ENCODE peak calls at places on chromosomes 13 and 19, in nine cellular contexts. A is WERI-Rb-1, G is right atrium auricular region, L is left lung, B is mucosa of descending colon, R is cardiac fibroblast, P is fibroblast of pulmonary artery, E is fibroblast of mammary gland, Q is progenitor cell of endocrine pancreas. U is an unnamed sample.

GRCh38 chr13:20230913-20231838 is 943 bp downstream of the GJB6 start:
- DNase-seq in A (no peak), L (no peak), E (no peak), Q (no peak), G (no peak), B (no peak), R (no peak), P (no peak), U (no peak)

GRCh38 chr13:113926301-113926761 is 47.5 kb downstream of the C13orf46 start:
- DNase-seq in G (no peak), L (no peak), P (peak; percentile 40), E (peak; percentile 95), B (no peak), A (peak; percentile 7), Q (no peak), R (peak; percentile 61), U (peak; percentile 7)

GRCh38 chr13:33548065-33548464 is 262.5 kb upstream of the STARD13 start:
- DNase-seq in R (no peak), L (no peak), B (no peak), Q (no peak), P (no peak), E (no peak), G (no peak), A (no peak), U (no peak)

GRCh38 chr13:52001120-52001731 is 10.0 kb downstream of the ATP7B start:
- DNase-seq in L (no peak), E (peak; percentile 59), Q (no peak), B (no peak), P (peak; percentile 66), R (peak; percentile 66), A (no peak), G (no peak), U (no peak)

GRCh38 chr19:30106417-30107095 is 164.5 kb downstream of the URI1 start:
- DNase-seq in R (no peak), A (no peak), Q (no peak), G (no peak), P (no peak), L (no peak), E (no peak), B (no peak), U (no peak)

GRCh38 chr19:13234518-13234917 is 84.3 kb downstream of the IER2 start:
- DNase-seq in P (no peak), B (peak; percentile 88), L (peak; percentile 60), E (peak; percentile 27), R (peak; percentile 46), G (no peak), A (peak; percentile 77), Q (no peak), U (no peak)

GRCh38 chr19:12825259-12826131 is 8.9 kb downstream of the RTBDN start:
- DNase-seq in Q (peak; percentile 56), E (no peak), G (no peak), B (no peak), R (peak; percentile 52), L (no peak), A (no peak), P (no peak), U (no peak)

GRCh38 chr13:108195146-108195545 is 20.2 kb downstream of the LIG4 start:
- DNase-seq in P (peak; percentile 24), L (no peak), E (peak; percentile 49), R (peak; percentile 72), A (no peak), G (no peak), Q (no peak), B (no peak), U (no peak)

GRCh38 chr13:96967248-96967745 is 27.0 kb downstream of the OXGR1 start:
- DNase-seq in G (no peak), R (peak; percentile 31), P (peak; percentile 6), A (no peak), B (no peak), E (no peak), Q (no peak), L (no peak), U (no peak)

GRCh38 chr19:41324921-41325639 is 15.1 kb downstream of the CCDC97 start:
- DNase-seq in R (peak; percentile 90), Q (no peak), L (peak; percentile 77), G (peak; percentile 82), B (no peak), A (peak; percentile 66), E (peak; percentile 95), P (peak; percentile 88), U (peak; percentile 49)

GRCh38 chr19:50479761-50480251 is 3.2 kb upstream of the GARIN5A start:
- DNase-seq in Q (no peak), L (no peak), G (no peak), B (no peak), P (no peak), E (no peak), A (no peak), R (no peak), U (no peak)

GRCh38 chr19:50477751-50478515 is 1.3 kb upstream of the GARIN5A start:
- DNase-seq in P (no peak), B (no peak), E (no peak), L (no peak), R (no peak), A (no peak), G (no peak), Q (no peak), U (no peak)

GRCh38 chr19:50480281-50481111 is 3.8 kb upstream of the GARIN5A start:
- DNase-seq in Q (no peak), A (no peak), E (no peak), L (no peak), R (no peak), P (no peak), B (no peak), G (no peak), U (no peak)

GRCh38 chr19:50476943-50477264 is 256 bp upstream of the GARIN5A start:
- DNase-seq in G (no peak), L (no peak), P (no peak), E (no peak), A (no peak), R (no peak), Q (no peak), B (no peak), U (no peak)

DNA sequence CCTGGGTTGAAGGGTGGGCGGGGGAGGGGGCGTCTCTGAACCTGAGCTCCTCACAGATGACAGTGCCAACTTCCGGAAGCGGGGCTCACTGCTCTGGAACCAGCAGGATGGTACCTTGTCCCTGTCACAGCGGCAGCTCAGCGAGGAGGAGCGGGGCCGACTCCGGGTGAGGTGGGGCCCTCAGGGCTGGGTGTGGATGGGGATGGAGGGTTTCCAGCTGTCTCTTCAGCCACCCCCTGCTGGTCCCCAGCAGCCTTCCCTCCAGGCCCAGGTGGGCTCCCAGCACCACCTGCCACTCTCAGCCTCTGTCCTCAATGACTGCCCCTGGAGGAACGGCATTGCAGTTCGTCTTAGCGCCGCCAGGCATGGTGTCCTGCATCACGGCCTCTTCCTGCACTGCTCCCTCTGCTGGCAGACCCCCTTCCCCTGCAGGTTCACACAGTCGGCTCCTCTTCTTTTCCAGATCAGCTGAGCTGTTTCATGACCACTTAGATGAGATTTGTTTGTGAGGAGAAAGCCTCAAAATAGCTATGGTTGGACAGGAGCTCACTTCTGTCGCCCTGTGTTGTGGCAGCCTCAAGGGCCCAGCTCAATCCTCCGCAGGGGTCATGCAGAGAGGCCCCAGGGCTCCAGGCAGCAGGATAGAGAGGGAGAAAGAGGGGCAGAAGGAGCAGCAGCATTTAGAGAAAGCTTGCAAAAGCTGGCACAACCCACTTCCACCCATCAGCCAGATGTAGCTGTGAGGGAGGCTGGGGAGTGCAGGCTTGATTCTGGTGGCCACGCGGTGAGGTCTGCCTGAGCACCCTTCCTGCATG is 2.5 kb upstream of the GARIN5A start:
- DNase-seq in G (no peak), R (peak; percentile 60), E (peak; percentile 54), A (peak; percentile 89), B (no peak), Q (no peak), L (no peak), P (peak; percentile 52), U (no peak)
- TF ChIP-seq CTCF in G (no peak), R (peak; percentile 83), E (peak; percentile 74), A (peak; percentile 99), B (no peak), Q (peak; percentile 61), L (no peak), P (peak; percentile 62), U (peak; percentile 9)

GRCh38 chr19:20558011-20558410 is 7.6 kb downstream of the ZNF737 start:
- DNase-seq in B (no peak), L (no peak), Q (no peak), E (no peak), P (no peak), A (peak; percentile 50), G (no peak), R (no peak), U (no peak)
- TF ChIP-seq CTCF in B (no peak), L (no peak), Q (no peak), E (no peak), P (no peak), A (peak; percentile 49), G (no peak), R (no peak), U (no peak)

GRCh38 chr13:44575741-44576395 is at the start of gene TSC22D1:
- DNase-seq in A (peak; percentile 22), G (no peak), Q (peak; percentile 23), E (peak; percentile 51), L (peak; percentile 57), B (peak; percentile 68), P (peak; percentile 63), R (peak; percentile 62), U (no peak)
- TF ChIP-seq CTCF in A (no peak), G (no peak), Q (no peak), E (no peak), L (no peak), B (no peak), P (no peak), R (no peak), U (no peak)

GRCh38 chr13:30446122-30446500 is 19.6 kb downstream of the HMGB1 start:
- DNase-seq in G (no peak), R (no peak), Q (no peak), E (no peak), P (no peak), A (no peak), L (no peak), B (no peak), U (no peak)
- TF ChIP-seq CTCF in G (no peak), R (no peak), Q (no peak), E (no peak), P (no peak), A (no peak), L (no peak), B (no peak), U (no peak)

DNA sequence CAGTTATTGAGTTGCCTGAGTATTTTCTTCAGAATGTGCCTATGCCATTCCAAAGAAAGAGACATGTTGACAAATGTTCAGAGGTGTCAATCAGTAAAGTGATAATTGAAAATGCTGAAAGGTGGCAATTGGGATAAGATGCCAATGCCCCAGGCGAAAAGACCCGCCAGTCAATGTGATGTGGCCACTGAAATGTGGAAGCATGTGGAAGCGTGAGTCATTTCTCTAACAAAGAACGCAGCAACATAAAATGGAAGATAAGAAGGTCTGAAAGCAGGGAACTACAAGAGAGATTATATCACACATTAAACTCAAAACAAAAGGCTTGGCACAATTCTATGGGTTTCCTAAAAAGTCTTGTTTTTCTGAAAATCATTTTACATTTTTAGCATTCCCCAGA is 882.3 kb upstream of the SLC10A2 start:
- DNase-seq in B (no peak), P (peak; percentile 80), L (no peak), E (no peak), R (peak; percentile 46), A (no peak), Q (no peak), G (no peak), U (no peak)
- TF ChIP-seq CTCF in B (no peak), P (no peak), L (no peak), E (no peak), R (no peak), A (no peak), Q (no peak), G (no peak), U (no peak)